ENCODE peak calls at places on chromosomes 1 and 21, in four cellular contexts. Y, I, S and P are unnamed samples.

GRCh38 chr1:13505020-13505419 is 8.8 kb downstream of the LRRC38 start:
- DNase-seq in S (no peak), I (no peak), Y (no peak), P (no peak)

GRCh38 chr1:9249534-9250335 is 15.2 kb downstream of the H6PD start:
- DNase-seq in S (peak; percentile 12), I (peak; percentile 44), Y (peak; percentile 76), P (no peak)

GRCh38 chr1:207818971-207819451 is 67.2 kb downstream of the CD46 start:
- DNase-seq in Y (no peak), S (no peak), I (peak; percentile 68), P (no peak)

GRCh38 chr21:42221581-42222345 is 2.8 kb downstream of the ABCG1 start:
- DNase-seq in Y (no peak), S (no peak), I (peak; percentile 87), P (no peak)

GRCh38 chr1:229230893-229231753 is 39.8 kb upstream of the RAB4A start:
- DNase-seq in Y (no peak), I (no peak), S (no peak), P (no peak)

GRCh38 chr1:241902376-241903067 is 54.5 kb downstream of the EXO1 start:
- DNase-seq in I (peak; percentile 39), S (no peak), Y (no peak), P (no peak)

GRCh38 chr1:10651793-10652192 is 144.7 kb downstream of the CASZ1 start:
- DNase-seq in Y (no peak), I (no peak), S (no peak), P (no peak)

GRCh38 chr1:83512371-83513004 is 486.4 kb downstream of the TTLL7 start:
- DNase-seq in Y (no peak), I (no peak), S (no peak), P (no peak)

GRCh38 chr1:203858055-203858454 is 3.3 kb upstream of the SNRPE start:
- DNase-seq in I (peak; percentile 90), S (no peak), Y (no peak), P (no peak)

GRCh38 chr1:153612755-153613331 is at the start of gene S100A16:
- DNase-seq in I (peak; percentile 61), Y (peak; percentile 30), S (no peak), P (no peak)

GRCh38 chr1:206705187-206705586 is 20.5 kb downstream of the MAPKAPK2 start:
- DNase-seq in S (no peak), I (peak; percentile 89), Y (no peak), P (no peak)

GRCh38 chr1:28173151-28173979 is 3.1 kb downstream of the PTAFR start:
- DNase-seq in I (peak; percentile 34), Y (no peak), S (no peak), P (no peak)

GRCh38 chr1:226631229-226632000 is 82.9 kb downstream of the STUM start:
- DNase-seq in S (no peak), Y (no peak), I (no peak), P (no peak)

GRCh38 chr1:168980180-168980579 is 126.3 kb upstream of the ATP1B1 start:
- DNase-seq in S (no peak), Y (no peak), I (no peak), P (no peak)

GRCh38 chr1:51814513-51814912 is 64.0 kb downstream of the NRDC start:
- DNase-seq in I (no peak), S (no peak), Y (no peak), P (no peak)

GRCh38 chr21:39625211-39625895 is 12.6 kb downstream of the B3GALT5 start:
- DNase-seq in Y (no peak), I (no peak), S (no peak), P (no peak)

GRCh38 chr21:41681336-41681801 is 85.5 kb downstream of the RIPK4 start:
- DNase-seq in I (no peak), S (no peak), Y (no peak), P (no peak)

GRCh38 chr1:58739851-58740466 is 40.1 kb upstream of the MYSM1 start:
- DNase-seq in S (peak; percentile 54), I (peak; percentile 71), Y (peak; percentile 69), P (peak; percentile 43)

GRCh38 chr21:42479582-42479981 is 16.4 kb downstream of the RSPH1 start:
- DNase-seq in I (no peak), S (no peak), Y (no peak), P (no peak)

GRCh38 chr1:153697873-153698647 is 19.6 kb downstream of the NPR1 start:
- DNase-seq in S (no peak), Y (no peak), I (no peak), P (no peak)

GRCh38 chr1:93979718-93980319 is 70.6 kb upstream of the GCLM start:
- DNase-seq in S (no peak), Y (no peak), I (peak; percentile 69), P (no peak)

GRCh38 chr1:155223017-155223416 is 14.5 kb downstream of the MTX1 start:
- DNase-seq in Y (no peak), I (no peak), S (no peak), P (no peak)

GRCh38 chr1:91804546-91805023 is 81.4 kb downstream of the TGFBR3 start:
- DNase-seq in S (peak; percentile 94), Y (no peak), I (no peak), P (peak; percentile 71)

GRCh38 chr1:177423083-177423482 is 252.3 kb downstream of the BRINP2 start:
- DNase-seq in Y (no peak), I (no peak), S (no peak), P (no peak)

GRCh38 chr1:155794605-155795265 is 62.3 kb downstream of the GON4L start:
- DNase-seq in Y (no peak), S (no peak), I (peak; percentile 76), P (no peak)

GRCh38 chr1:96073100-96073499 is 648.5 kb upstream of the PTBP2 start:
- DNase-seq in S (no peak), Y (no peak), I (no peak), P (no peak)

GRCh38 chr1:183272390-183272801 is 86.3 kb downstream of the LAMC2 start:
- DNase-seq in Y (no peak), S (no peak), I (peak; percentile 94), P (no peak)

GRCh38 chr1:212669102-212669501 is 30.5 kb downstream of the BATF3 start:
- DNase-seq in Y (no peak), S (no peak), I (peak; percentile 20), P (no peak)

GRCh38 chr1:32863516-32864245 is 7.0 kb downstream of the FNDC5 start:
- DNase-seq in I (no peak), Y (no peak), S (no peak), P (no peak)

GRCh38 chr1:205273551-205273982 is 45.8 kb downstream of the TMCC2 start:
- DNase-seq in Y (peak; percentile 92), S (peak; percentile 80), I (peak; percentile 76), P (peak; percentile 76)

GRCh38 chr1:225378880-225379279 is 49.0 kb downstream of the LBR start:
- DNase-seq in I (peak; percentile 65), S (no peak), Y (no peak), P (no peak)

GRCh38 chr21:21028275-21028814 is 30.1 kb downstream of the NCAM2 start:
- DNase-seq in S (no peak), Y (no peak), I (no peak), P (no peak)

GRCh38 chr1:23809751-23810171 is 9.2 kb upstream of the GALE start:
- DNase-seq in Y (peak; percentile 87), S (peak; percentile 80), I (peak; percentile 51), P (peak; percentile 77)

GRCh38 chr1:220526294-220526693 is 1.6 kb upstream of the MARK1 start:
- DNase-seq in Y (no peak), I (no peak), S (no peak), P (no peak)

GRCh38 chr1:246198141-246198820 is 308.8 kb downstream of the SMYD3 start:
- DNase-seq in I (no peak), S (no peak), Y (no peak), P (no peak)

GRCh38 chr1:186082235-186082937 is 292.7 kb downstream of the TPR start:
- DNase-seq in Y (peak; percentile 3), S (no peak), I (peak; percentile 73), P (no peak)

GRCh38 chr1:16168622-16169021 is 12.8 kb upstream of the EPHA2 start:
- DNase-seq in S (no peak), Y (no peak), I (no peak), P (no peak)

GRCh38 chr1:50419192-50419906 is 3.9 kb downstream of the DMRTA2 start:
- DNase-seq in S (no peak), Y (peak; percentile 37), I (no peak), P (no peak)